ENCODE peak calls at places on chromosomes 3 and 15, in seven cellular contexts. Q is SHP77, B is heart left ventricle, K is bronchial epithelial cell, A is heart right ventricle, U is G401, F is hepatocyte. L is an unnamed sample.

GRCh38 chr3:112752092-112752512 is 94.6 kb downstream of the CD200R1L start:
- DNase-seq in K (no peak), F (peak), A (no peak), B (no peak), U (no peak), Q (no peak), L (no peak)

GRCh38 chr3:132211896-132212295 is 105.3 kb upstream of the ACP3 start:
- DNase-seq in A (no peak), Q (no peak), B (no peak), K (peak), U (no peak), F (no peak), L (no peak)

GRCh38 chr15:67433495-67434099 is 87.3 kb upstream of the C15orf61 start:
- DNase-seq in A (no peak), U (peak), B (no peak), F (peak), Q (no peak), K (peak), L (peak)

GRCh38 chr15:91268510-91268909 is 168.5 kb downstream of the SV2B start:
- DNase-seq in K (no peak), U (no peak), F (no peak), A (no peak), B (no peak), Q (no peak), L (no peak)

GRCh38 chr3:42605550-42606173 is 5.2 kb downstream of the NKTR start:
- DNase-seq in A (no peak), F (no peak), B (no peak), K (no peak), Q (peak), U (peak), L (no peak)

GRCh38 chr3:157529751-157530150 is 26.5 kb upstream of the VEPH1 start:
- DNase-seq in U (no peak), Q (no peak), K (no peak), B (no peak), F (no peak), A (no peak), L (no peak)

GRCh38 chr15:93173369-93173768 is 84.4 kb upstream of the RGMA start:
- DNase-seq in A (no peak), U (no peak), K (peak), Q (no peak), F (no peak), B (no peak), L (no peak)

GRCh38 chr15:27498700-27499099 is 527.7 kb downstream of the GABRG3 start:
- DNase-seq in B (no peak), A (no peak), K (no peak), Q (no peak), U (no peak), F (no peak), L (no peak)

GRCh38 chr3:171176244-171176925 is 149.9 kb upstream of the SLC2A2 start:
- DNase-seq in U (no peak), Q (no peak), B (no peak), K (no peak), A (no peak), F (no peak), L (no peak)

GRCh38 chr15:29139540-29140459 is 129.8 kb downstream of the NSMCE3 start:
- DNase-seq in Q (peak), F (peak), A (peak), U (peak), K (no peak), B (no peak), L (peak)

GRCh38 chr3:195260286-195260905 is 10.6 kb downstream of the XXYLT1 start:
- DNase-seq in A (no peak), K (no peak), B (peak), F (peak), U (peak), Q (no peak), L (peak)

GRCh38 chr3:140296796-140297352 is 361.9 kb downstream of the CLSTN2 start:
- DNase-seq in U (no peak), B (no peak), A (no peak), Q (no peak), F (peak), K (peak), L (no peak)

GRCh38 chr3:150404023-150404422 is 4.1 kb upstream of the TSC22D2 start:
- DNase-seq in Q (no peak), U (no peak), F (no peak), B (no peak), A (no peak), K (no peak), L (no peak)